ENCODE peak calls at places on chromosome 17, in four cellular contexts. L is K562, Z is SK-N-SH, B is H1. P is an unnamed sample.

GRCh38 chr17:45852535-45853297 is 8.0 kb downstream of the SPPL2C start:
- DNase-seq in L (peak), Z (peak), B (peak), P (peak)

GRCh38 chr17:43645765-43646481 is 15.8 kb downstream of the MEOX1 start:
- DNase-seq in L (no peak), Z (peak), B (peak), P (peak)

GRCh38 chr17:36921131-36921851 is 16.0 kb upstream of the LHX1 start:
- DNase-seq in L (peak), Z (no peak), B (peak), P (no peak)

GRCh38 chr17:16820161-16820877 is 130.3 kb downstream of the CCDC144A start:
- DNase-seq in L (no peak), Z (no peak), B (no peak), P (no peak)

GRCh38 chr17:39621523-39622379 is 5.0 kb upstream of the PPP1R1B start:
- DNase-seq in L (peak), Z (peak), B (peak), P (peak)

GRCh38 chr17:38322156-38322779 is 21.5 kb downstream of the GPR179 start:
- DNase-seq in L (peak), Z (peak), B (peak), P (peak)

GRCh38 chr17:62965649-62966425 is at the start of gene TANC2:
- DNase-seq in L (peak), Z (peak), B (peak), P (peak)

GRCh38 chr17:3447625-3448024 is 14.0 kb upstream of the OR1E2 start:
- DNase-seq in L (peak), Z (no peak), B (no peak), P (peak)

GRCh38 chr17:31015639-31016038 is 44.8 kb downstream of the RNF135 start:
- DNase-seq in L (peak), Z (no peak), B (no peak), P (peak)

GRCh38 chr17:72666519-72666874 is 426.0 kb downstream of the SLC39A11 start:
- DNase-seq in L (no peak), Z (no peak), B (no peak), P (no peak)

GRCh38 chr17:17448076-17448475 is 28.7 kb upstream of the MED9 start:
- DNase-seq in L (no peak), Z (no peak), B (no peak), P (no peak)

GRCh38 chr17:41446806-41447205 is 6.0 kb upstream of the KRT38 start:
- DNase-seq in L (no peak), Z (no peak), B (no peak), P (no peak)

GRCh38 chr17:77002103-77003045 is 134.2 kb downstream of the MGAT5B start:
- DNase-seq in L (no peak), Z (peak), B (no peak), P (no peak)

GRCh38 chr17:45091778-45092425 is 30.8 kb downstream of the NMT1 start:
- DNase-seq in L (no peak), Z (no peak), B (no peak), P (no peak)

GRCh38 chr17:57962441-57963148 is 7.4 kb upstream of the CUEDC1 start:
- DNase-seq in L (no peak), Z (no peak), B (peak), P (no peak)

GRCh38 chr17:13626703-13627102 is 25.0 kb upstream of the HS3ST3A1 start:
- DNase-seq in L (no peak), Z (no peak), B (no peak), P (no peak)

GRCh38 chr17:62592305-62593099 is 35.0 kb upstream of the MRC2 start:
- DNase-seq in L (no peak), Z (no peak), B (no peak), P (no peak)

GRCh38 chr17:15239471-15239870 is 25.7 kb downstream of the PMP22 start:
- DNase-seq in L (no peak), Z (no peak), B (no peak), P (no peak)

GRCh38 chr17:30380643-30381419 is 2.1 kb downstream of the CPD start:
- DNase-seq in L (no peak), Z (no peak), B (no peak), P (no peak)

GRCh38 chr17:27937026-27937546 is 43.9 kb upstream of the LYRM9 start:
- DNase-seq in L (no peak), Z (no peak), B (no peak), P (no peak)

GRCh38 chr17:46046957-46047356 is 47.9 kb downstream of the STH start:
- DNase-seq in L (no peak), Z (no peak), B (no peak), P (no peak)

GRCh38 chr17:82231312-82231561 is 2.4 kb downstream of the SLC16A3 start:
- DNase-seq in L (no peak), Z (no peak), B (no peak), P (no peak)

GRCh38 chr17:36133629-36134259 is 30.1 kb downstream of the CCL4 start:
- DNase-seq in L (no peak), Z (no peak), B (no peak), P (no peak)

GRCh38 chr17:44191941-44192496 is 5.2 kb downstream of the TMUB2 start:
- DNase-seq in L (no peak), Z (no peak), B (peak), P (peak)

GRCh38 chr17:44444735-44445105 is 55.3 kb upstream of the ITGA2B start:
- DNase-seq in L (peak), Z (no peak), B (no peak), P (no peak)

GRCh38 chr17:65559802-65560627 is 1.4 kb downstream of the AXIN2 start:
- DNase-seq in L (no peak), Z (peak), B (peak), P (peak)

GRCh38 chr17:82330322-82331239 is 3.0 kb downstream of the SECTM1 start:
- DNase-seq in L (no peak), Z (peak), B (no peak), P (no peak)

GRCh38 chr17:19539040-19539399 is 5.4 kb downstream of the SLC47A1 start:
- DNase-seq in L (no peak), Z (no peak), B (no peak), P (no peak)

GRCh38 chr17:72603346-72604242 is 482.8 kb downstream of the SOX9 start:
- DNase-seq in L (no peak), Z (no peak), B (no peak), P (no peak)

GRCh38 chr17:5558815-5559785 is 25.2 kb downstream of the NLRP1 start:
- DNase-seq in L (no peak), Z (no peak), B (no peak), P (no peak)
- TF ChIP-seq TEAD4 in L (no peak), Z (no peak), B (no peak), P (no peak)

GRCh38 chr17:4607261-4607731 is 23.0 kb downstream of the SMTNL2 start:
- DNase-seq in L (no peak), Z (no peak), B (no peak), P (no peak)
- TF ChIP-seq TEAD4 in L (no peak), Z (no peak), B (no peak), P (no peak)

GRCh38 chr17:68320311-68320865 is 29.1 kb downstream of the ARSG start:
- DNase-seq in L (no peak), Z (no peak), B (no peak), P (peak)

GRCh38 chr17:68319420-68320162 is 28.3 kb downstream of the ARSG start:
- DNase-seq in L (no peak), Z (no peak), B (no peak), P (no peak)

GRCh38 chr17:68317458-68317857 is 26.2 kb downstream of the ARSG start:
- DNase-seq in L (no peak), Z (no peak), B (no peak), P (no peak)

GRCh38 chr17:68315930-68316329 is 24.6 kb downstream of the ARSG start:
- DNase-seq in L (no peak), Z (no peak), B (no peak), P (no peak)

GRCh38 chr17:68318103-68318991 is 27.1 kb downstream of the ARSG start:
- DNase-seq in L (no peak), Z (no peak), B (no peak), P (no peak)
- TF ChIP-seq TEAD4 in L (no peak), Z (no peak), B (no peak), P (no peak)

GRCh38 chr17:64231567-64232141 is 31.4 kb downstream of the TEX2 start:
- DNase-seq in L (peak), Z (no peak), B (no peak), P (no peak)

GRCh38 chr17:64229815-64230550 is 33.1 kb downstream of the TEX2 start:
- DNase-seq in L (no peak), Z (no peak), B (no peak), P (no peak)

GRCh38 chr17:64234961-64235360 is 28.1 kb downstream of the TEX2 start:
- DNase-seq in L (no peak), Z (no peak), B (no peak), P (no peak)

GRCh38 chr17:64232466-64233262 is 30.4 kb downstream of the TEX2 start:
- DNase-seq in L (no peak), Z (no peak), B (no peak), P (no peak)

DNA sequence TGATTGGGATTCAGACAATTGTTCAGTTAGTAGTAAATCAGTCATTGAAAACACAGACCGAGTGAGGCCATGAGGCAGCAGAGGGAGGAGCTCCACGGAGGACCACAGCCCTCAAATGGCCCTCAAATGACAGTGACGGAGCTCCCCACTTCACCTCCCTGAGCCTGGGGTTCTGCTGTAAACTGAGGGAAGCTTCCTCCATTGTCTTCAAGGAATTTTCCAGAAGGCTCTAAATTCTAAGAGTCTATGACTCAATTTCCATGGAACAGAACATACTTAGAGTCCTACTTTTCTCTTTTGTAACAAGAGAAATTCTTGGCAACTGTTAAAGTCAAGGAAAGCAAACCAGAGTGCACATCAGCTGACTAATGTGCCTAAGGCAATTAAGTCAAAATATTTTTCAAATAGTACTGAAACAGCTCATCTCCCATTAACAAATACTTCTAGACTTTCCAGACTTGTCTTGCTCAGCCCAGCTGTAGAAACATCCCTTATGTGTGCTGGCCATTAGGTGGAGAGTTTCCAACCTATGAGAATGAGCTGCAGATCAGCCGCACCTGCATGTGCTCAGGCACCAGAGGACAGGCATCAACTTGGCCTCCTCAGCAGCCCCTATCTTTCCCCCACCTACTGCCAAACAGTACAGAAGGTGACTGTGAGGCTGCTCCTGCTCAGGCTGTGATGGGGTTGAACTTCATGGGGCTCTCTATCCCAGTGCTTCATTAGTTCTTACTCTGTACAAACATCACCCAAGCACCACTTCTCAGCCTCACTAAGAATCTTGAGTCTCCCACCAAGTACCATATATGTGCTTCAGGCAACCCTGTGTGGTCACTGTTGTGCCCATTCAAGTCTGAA is 32.3 kb downstream of the TEX2 start:
- DNase-seq in L (no peak), Z (no peak), B (no peak), P (no peak)
- TF ChIP-seq TEAD4 in L (no peak), Z (peak), B (no peak), P (no peak)

DNA sequence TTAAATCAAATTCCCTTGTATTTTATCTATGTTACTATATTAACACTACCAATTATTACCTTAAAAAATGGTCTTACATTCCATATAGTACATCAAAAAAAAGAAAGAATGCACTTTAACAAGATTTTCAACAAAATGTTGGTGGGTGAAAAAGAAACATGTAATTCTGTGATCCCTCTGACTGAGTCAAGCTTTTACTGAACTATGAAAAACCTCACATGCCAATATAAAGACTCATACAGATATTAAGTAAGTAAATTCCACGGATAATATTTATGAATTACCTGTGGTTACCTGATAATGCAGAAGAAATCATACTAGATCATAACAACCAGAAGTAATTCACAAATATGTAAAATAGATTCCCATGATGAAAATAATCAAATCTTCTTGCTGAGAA is 12.4 kb downstream of the COIL start:
- DNase-seq in L (no peak), Z (no peak), B (no peak), P (no peak)
- TF ChIP-seq TEAD4 in L (no peak), Z (no peak), B (no peak), P (no peak)

GRCh38 chr17:79652999-79653643 is 42.3 kb upstream of the RBFOX3 start:
- DNase-seq in L (no peak), Z (no peak), B (no peak), P (no peak)
- TF ChIP-seq TEAD4 in L (no peak), Z (no peak), B (no peak), P (no peak)

GRCh38 chr17:9854255-9854654 is 28.5 kb downstream of the GLP2R start:
- DNase-seq in L (no peak), Z (no peak), B (no peak), P (no peak)

GRCh38 chr17:9862191-9862590 is 36.5 kb downstream of the GLP2R start:
- DNase-seq in L (no peak), Z (no peak), B (peak), P (no peak)

GRCh38 chr17:9860851-9861250 is 35.1 kb downstream of the GLP2R start:
- DNase-seq in L (no peak), Z (no peak), B (no peak), P (no peak)

GRCh38 chr17:9862949-9863348 is 37.2 kb downstream of the GLP2R start:
- DNase-seq in L (no peak), Z (no peak), B (peak), P (no peak)

DNA sequence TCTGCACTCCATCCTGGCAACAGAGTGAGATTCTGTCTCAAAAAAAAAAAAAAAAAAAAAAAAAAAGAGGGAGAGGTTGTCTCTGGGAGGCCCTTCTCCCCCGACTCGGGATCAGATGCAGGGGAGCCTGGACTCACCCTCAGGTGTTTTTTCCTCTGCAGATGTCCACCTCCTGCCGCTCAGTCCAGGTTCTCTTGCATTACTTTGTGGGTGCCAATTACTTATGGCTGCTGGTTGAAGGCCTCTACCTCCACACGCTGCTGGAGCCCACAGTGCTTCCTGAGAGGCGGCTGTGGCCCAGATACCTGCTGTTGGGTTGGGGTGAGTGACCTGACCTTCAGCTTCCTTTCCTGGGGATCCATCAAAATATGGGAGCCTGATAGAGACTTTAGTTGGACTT is 34.1 kb downstream of the GLP2R start:
- DNase-seq in L (no peak), Z (no peak), B (peak), P (no peak)
- TF ChIP-seq TEAD4 in L (no peak), Z (no peak), B (no peak), P (no peak)

DNA sequence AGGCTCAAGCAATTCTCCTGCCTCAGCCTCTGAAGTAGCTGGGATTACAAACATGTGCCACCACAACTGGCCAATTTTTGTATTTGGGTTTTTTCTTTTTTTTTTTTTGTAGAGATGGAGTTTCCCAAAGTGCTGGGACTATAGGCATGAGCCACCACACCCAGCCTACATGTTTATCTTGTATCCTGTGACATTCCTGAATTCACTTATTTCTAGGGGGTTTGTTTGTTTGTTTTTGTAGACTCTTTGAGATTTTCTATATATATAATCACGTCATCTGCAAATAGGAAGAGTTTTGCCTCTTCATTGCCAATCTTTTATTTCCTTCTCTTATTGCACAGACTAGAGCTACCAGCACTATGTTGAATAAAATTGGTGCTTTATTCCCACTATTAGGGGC is 29.1 kb downstream of the PRAC1 start:
- DNase-seq in L (no peak), Z (no peak), B (no peak), P (no peak)
- TF ChIP-seq TEAD4 in L (no peak), Z (no peak), B (no peak), P (no peak)

GRCh38 chr17:51430581-51430980 is 170.2 kb downstream of the UTP18 start:
- DNase-seq in L (no peak), Z (no peak), B (no peak), P (no peak)

GRCh38 chr17:51435641-51436091 is 175.3 kb downstream of the UTP18 start:
- DNase-seq in L (peak), Z (peak), B (peak), P (peak)

GRCh38 chr17:51439395-51440229 is 179.3 kb downstream of the UTP18 start:
- DNase-seq in L (no peak), Z (no peak), B (no peak), P (no peak)

GRCh38 chr17:51435171-51435552 is 174.8 kb downstream of the UTP18 start:
- DNase-seq in L (no peak), Z (no peak), B (no peak), P (no peak)

GRCh38 chr17:51434434-51435170 is 174.3 kb downstream of the UTP18 start:
- DNase-seq in L (no peak), Z (no peak), B (no peak), P (no peak)
- TF ChIP-seq TEAD4 in L (no peak), Z (no peak), B (no peak), P (no peak)

DNA sequence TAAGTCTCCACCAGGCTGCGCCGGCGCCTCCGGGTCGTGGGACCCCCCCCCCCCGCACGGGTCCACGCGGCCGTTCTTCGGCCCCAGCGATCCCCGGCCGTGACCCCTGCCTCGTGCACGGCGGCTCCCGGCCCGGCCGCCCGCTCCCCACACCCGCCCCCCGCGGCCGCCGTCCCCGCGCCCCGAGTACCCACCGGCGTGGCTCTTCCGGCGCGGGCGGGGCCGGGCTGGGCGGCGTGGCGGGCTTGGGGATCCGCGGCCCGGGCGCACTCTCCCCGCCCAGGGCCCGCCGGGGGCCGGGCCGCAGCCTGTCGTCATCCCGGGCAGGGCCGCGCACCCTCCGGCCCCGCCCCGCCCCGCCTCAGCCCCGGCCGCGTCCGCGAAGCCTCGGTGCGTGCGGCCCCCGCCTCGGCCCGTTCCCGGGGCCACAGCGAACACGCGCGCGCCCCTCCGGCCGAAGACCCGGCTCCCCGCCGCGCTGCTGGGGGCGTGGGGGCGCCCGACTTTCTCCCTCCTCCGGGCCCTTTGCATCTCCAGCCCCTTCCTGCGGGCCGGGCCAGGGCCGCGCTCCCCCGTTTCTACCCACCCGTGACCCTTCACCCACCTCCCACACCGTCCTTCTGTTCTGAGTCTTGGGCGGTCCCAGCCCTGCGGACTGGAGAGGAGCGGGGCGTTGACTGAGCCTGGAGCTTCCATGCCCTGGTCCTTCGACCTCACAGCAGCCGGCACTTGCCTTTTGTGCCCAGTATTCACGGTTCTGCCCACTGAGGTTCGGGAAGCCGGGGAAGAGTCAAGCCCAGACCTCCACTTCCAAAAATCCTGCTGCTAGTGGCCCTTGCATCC is 859 bp downstream of the MYO1C start:
- DNase-seq in L (peak), Z (peak), B (peak), P (peak)
- TF ChIP-seq TEAD4 in L (no peak), Z (no peak), B (no peak), P (no peak)